ENCODE peak calls at places on chromosomes 2 and 18, in four cellular contexts. W is vagina, V is mesendoderm, I is BE2C. T is an unnamed sample.

GRCh38 chr2:144552821-144553220 is 32.9 kb upstream of the ZEB2 start:
- DNase-seq in W (no peak), V (no peak), I (no peak), T (no peak)

GRCh38 chr18:75418293-75418692 is 9.2 kb downstream of the SMIM21 start:
- DNase-seq in W (no peak), V (no peak), I (no peak), T (no peak)

GRCh38 chr18:7202119-7202680 is 28.7 kb upstream of the LRRC30 start:
- DNase-seq in W (no peak), V (no peak), I (no peak), T (no peak)

GRCh38 chr2:20604401-20604911 is 46.4 kb downstream of the HS1BP3 start:
- DNase-seq in W (no peak), V (no peak), I (peak), T (no peak)

GRCh38 chr2:38750011-38750792 is 959 bp downstream of the SRSF7 start:
- DNase-seq in W (no peak), V (no peak), I (peak), T (no peak)

GRCh38 chr18:12076424-12077140 is 17.1 kb upstream of the ANKRD62 start:
- DNase-seq in W (no peak), V (peak), I (no peak), T (no peak)

GRCh38 chr2:207227062-207227748 is 61.5 kb upstream of the KLF7 start:
- DNase-seq in W (no peak), V (peak), I (no peak), T (no peak)

GRCh38 chr18:55778731-55779460 is 190.9 kb upstream of the TCF4 start:
- DNase-seq in W (no peak), V (peak), I (no peak), T (no peak)

GRCh38 chr2:164910091-164910899 is 45.0 kb downstream of the SLC38A11 start:
- DNase-seq in W (no peak), V (peak), I (peak), T (no peak)

GRCh38 chr2:205170399-205170798 is 511.9 kb upstream of the NRP2 start:
- DNase-seq in W (no peak), V (peak), I (peak), T (no peak)

GRCh38 chr2:106293379-106293778 is 99.3 kb upstream of the UXS1 start:
- DNase-seq in W (no peak), V (no peak), I (no peak), T (no peak)

GRCh38 chr18:23337599-23338444 is 115.3 kb upstream of the RIOK3 start:
- DNase-seq in W (no peak), V (peak), I (peak), T (peak)

GRCh38 chr2:134137182-134137595 is 116.7 kb upstream of the MGAT5 start:
- DNase-seq in W (no peak), V (no peak), I (no peak), T (no peak)

GRCh38 chr2:150267651-150268415 is 219.6 kb downstream of the RND3 start:
- DNase-seq in W (no peak), V (peak), I (no peak), T (peak)

GRCh38 chr2:29632018-29632417 is 289.4 kb downstream of the ALK start:
- DNase-seq in W (no peak), V (no peak), I (no peak), T (no peak)

GRCh38 chr2:173997269-173997668 is 32.1 kb upstream of the SP3 start:
- DNase-seq in W (no peak), V (no peak), I (no peak), T (no peak)

GRCh38 chr2:196914867-196915465 is 11.5 kb downstream of the PGAP1 start:
- DNase-seq in W (no peak), V (no peak), I (no peak), T (no peak)

GRCh38 chr2:111178730-111179405 is 58.2 kb downstream of the BCL2L11 start:
- DNase-seq in W (no peak), V (no peak), I (no peak), T (no peak)

GRCh38 chr2:54274781-54275242 is 18.8 kb upstream of the TSPYL6 start:
- DNase-seq in W (no peak), V (no peak), I (no peak), T (no peak)

GRCh38 chr2:42917374-42918017 is 125.1 kb upstream of the HAAO start:
- DNase-seq in W (no peak), V (no peak), I (no peak), T (no peak)

GRCh38 chr2:200528228-200528627 is 2.2 kb downstream of the SGO2 start:
- DNase-seq in W (no peak), V (no peak), I (no peak), T (no peak)

GRCh38 chr2:223970343-223971128 is 13.3 kb downstream of the MRPL44 start:
- DNase-seq in W (no peak), V (peak), I (peak), T (peak)

GRCh38 chr2:150280255-150280654 is 207.2 kb downstream of the RND3 start:
- DNase-seq in W (no peak), V (no peak), I (no peak), T (no peak)

GRCh38 chr2:128037624-128038023 is 9.8 kb upstream of the SAP130 start:
- DNase-seq in W (no peak), V (no peak), I (no peak), T (no peak)

GRCh38 chr2:54432181-54433020 is 23.7 kb upstream of the SPTBN1 start:
- DNase-seq in W (no peak), V (no peak), I (no peak), T (no peak)

GRCh38 chr2:9127316-9127715 is 79.3 kb upstream of the ASAP2 start:
- DNase-seq in W (no peak), V (no peak), I (no peak), T (no peak)

GRCh38 chr18:67525328-67526110 is 9.0 kb upstream of the DSEL start:
- DNase-seq in W (no peak), V (peak), I (no peak), T (no peak)

GRCh38 chr2:21165350-21165749 is 41.6 kb downstream of the TDRD15 start:
- DNase-seq in W (no peak), V (no peak), I (no peak), T (no peak)

GRCh38 chr2:74991977-74992376 is 33.5 kb downstream of the POLE4 start:
- DNase-seq in W (no peak), V (peak), I (no peak), T (no peak)

GRCh38 chr18:23872701-23873550 is 141.6 kb upstream of the TTC39C start:
- DNase-seq in W (peak), V (no peak), I (no peak), T (no peak)

GRCh38 chr2:163701399-163702195 is 34.2 kb downstream of the FIGN start:
- DNase-seq in W (no peak), V (no peak), I (no peak), T (no peak)

GRCh38 chr2:68775272-68775847 is 40.7 kb downstream of the ARHGAP25 start:
- DNase-seq in W (no peak), V (no peak), I (no peak), T (no peak)

GRCh38 chr2:54604771-54605350 is 118.6 kb upstream of the EML6 start:
- DNase-seq in W (no peak), V (no peak), I (no peak), T (no peak)

GRCh38 chr2:73436019-73436418 is 50.4 kb downstream of the ALMS1 start:
- DNase-seq in W (no peak), V (no peak), I (no peak), T (no peak)

GRCh38 chr2:158269143-158269542 is 167.5 kb downstream of the UPP2 start:
- DNase-seq in W (no peak), V (no peak), I (no peak), T (no peak)

GRCh38 chr2:56170536-56170935 is 13.3 kb upstream of the CCDC85A start:
- DNase-seq in W (no peak), V (no peak), I (no peak), T (no peak)

GRCh38 chr2:235444101-235444597 is 49.7 kb upstream of the AGAP1 start:
- DNase-seq in W (no peak), V (peak), I (no peak), T (no peak)

GRCh38 chr2:113278073-113278811 is 479 bp downstream of the PAX8 start:
- DNase-seq in W (no peak), V (peak), I (no peak), T (no peak)

GRCh38 chr2:113276906-113277425 is 1.8 kb downstream of the PAX8 start:
- DNase-seq in W (no peak), V (peak), I (no peak), T (no peak)

GRCh38 chr2:113278812-113279139 is at the start of gene PAX8:
- DNase-seq in W (no peak), V (no peak), I (no peak), T (no peak)

GRCh38 chr2:113276216-113276905 is 2.4 kb downstream of the PAX8 start:
- DNase-seq in W (no peak), V (no peak), I (no peak), T (no peak)

DNA sequence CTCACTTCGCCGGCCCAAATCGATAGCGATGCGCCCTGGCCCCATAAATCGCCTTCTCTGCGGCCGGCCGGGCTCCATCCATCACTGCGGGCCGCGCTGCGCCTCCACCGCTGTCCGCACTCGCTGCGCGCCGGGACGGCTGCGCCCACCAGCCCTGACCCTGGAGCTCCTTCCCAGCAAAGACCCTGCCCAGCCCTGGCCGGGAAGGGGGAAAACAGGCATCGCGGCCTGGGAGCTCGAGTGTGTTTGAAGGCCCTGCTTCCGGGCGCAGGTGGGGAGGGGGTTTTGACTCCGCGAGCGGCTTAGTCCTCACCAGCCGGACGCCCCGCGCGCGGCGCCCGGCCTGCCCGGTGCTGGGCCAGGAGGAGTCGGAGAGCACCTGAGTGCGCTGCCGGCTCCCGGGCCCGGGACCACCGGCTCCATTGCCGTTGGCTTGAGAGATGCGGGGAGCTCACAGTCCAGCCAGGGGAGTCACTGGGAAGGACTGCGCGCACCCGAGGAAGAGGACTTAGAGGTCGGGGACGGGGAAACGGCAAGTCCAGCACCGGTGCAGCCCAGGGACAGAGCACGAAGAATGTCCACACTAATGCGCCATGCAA is 1.1 kb downstream of the PAX8 start:
- DNase-seq in W (no peak), V (peak), I (no peak), T (no peak)
- H3K4me3 ChIP-seq in W (no peak), V (peak), I (no peak), T (no peak)

DNA sequence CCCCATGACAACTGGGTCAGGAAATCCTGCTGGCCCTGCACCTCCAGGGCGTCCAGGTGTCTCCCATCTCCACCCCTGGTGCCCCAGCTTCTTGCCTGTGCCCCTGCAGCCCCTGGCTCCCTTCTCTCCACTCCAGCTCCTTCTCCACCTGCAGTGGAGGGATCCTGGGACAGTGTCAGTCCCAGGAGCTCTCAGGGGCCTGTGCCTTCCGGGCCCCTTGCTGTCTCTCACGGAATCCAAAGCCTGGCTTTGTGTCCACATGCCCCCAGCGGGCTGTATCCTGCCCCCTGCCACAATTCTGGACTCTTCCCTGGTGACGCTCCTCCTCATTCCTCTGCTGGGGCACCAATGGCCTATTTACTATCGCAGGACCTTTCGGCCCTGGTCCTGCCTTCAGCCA is 58.2 kb downstream of the MYT1L start:
- DNase-seq in W (no peak), V (no peak), I (no peak), T (no peak)
- H3K4me3 ChIP-seq in W (no peak), V (no peak), I (no peak), T (no peak)

GRCh38 chr2:28011322-28011737 is 120.8 kb downstream of the BABAM2 start:
- DNase-seq in W (no peak), V (no peak), I (no peak), T (no peak)

GRCh38 chr2:28004086-28004485 is 113.6 kb downstream of the BABAM2 start:
- DNase-seq in W (no peak), V (no peak), I (no peak), T (no peak)

GRCh38 chr2:28009732-28010131 is 119.2 kb downstream of the BABAM2 start:
- DNase-seq in W (no peak), V (no peak), I (peak), T (no peak)
- H3K4me3 ChIP-seq in W (no peak), V (no peak), I (no peak), T (no peak)

GRCh38 chr18:13611616-13612110 is 114.7 kb downstream of the FAM210A start:
- DNase-seq in W (no peak), V (peak), I (no peak), T (peak)

GRCh38 chr18:13611058-13611615 is 115.2 kb downstream of the FAM210A start:
- DNase-seq in W (no peak), V (peak), I (no peak), T (no peak)

GRCh38 chr18:13613099-13613498 is 113.3 kb downstream of the FAM210A start:
- DNase-seq in W (no peak), V (no peak), I (no peak), T (no peak)

GRCh38 chr18:13613591-13614317 is 112.6 kb downstream of the FAM210A start:
- DNase-seq in W (no peak), V (no peak), I (no peak), T (no peak)

GRCh38 chr18:13612111-13612997 is 114.0 kb downstream of the FAM210A start:
- DNase-seq in W (no peak), V (peak), I (peak), T (no peak)
- H3K4me3 ChIP-seq in W (peak), V (no peak), I (peak), T (peak)

GRCh38 chr2:130152816-130153595 is 8.1 kb upstream of the CCDC74B start:
- DNase-seq in W (no peak), V (no peak), I (no peak), T (no peak)

GRCh38 chr2:130154773-130155765 is 10.2 kb upstream of the CCDC74B start:
- DNase-seq in W (no peak), V (no peak), I (no peak), T (no peak)

GRCh38 chr2:130158631-130159030 is 13.7 kb upstream of the CCDC74B start:
- DNase-seq in W (no peak), V (no peak), I (no peak), T (no peak)

DNA sequence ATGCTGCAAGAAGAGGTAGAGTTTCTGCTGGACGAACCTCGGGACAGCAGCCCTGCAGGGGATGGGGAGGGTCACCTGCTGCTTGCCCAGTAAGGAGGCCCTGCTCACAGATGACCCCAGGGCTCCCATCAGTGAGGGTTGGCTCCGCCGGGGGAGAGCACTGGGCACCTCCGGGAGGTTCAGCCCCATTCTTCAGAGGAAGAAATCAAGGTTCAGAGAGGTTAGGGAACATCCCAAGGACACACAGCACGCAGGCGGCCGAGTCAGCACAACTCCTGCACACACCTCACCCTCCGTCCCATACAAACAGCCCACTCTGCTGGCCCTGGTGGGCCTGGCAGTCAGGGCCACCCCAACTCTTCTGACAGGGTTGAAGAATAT is 11.7 kb upstream of the CCDC74B start:
- DNase-seq in W (no peak), V (no peak), I (no peak), T (no peak)
- H3K4me3 ChIP-seq in W (no peak), V (no peak), I (no peak), T (no peak)

GRCh38 chr2:61179701-61180639 is 18.0 kb downstream of the C2orf74 start:
- DNase-seq in W (no peak), V (no peak), I (peak), T (peak)
- H3K4me3 ChIP-seq in W (no peak), V (no peak), I (no peak), T (no peak)

GRCh38 chr18:13372405-13372995 is 153.9 kb downstream of the LDLRAD4 start:
- DNase-seq in W (no peak), V (no peak), I (no peak), T (no peak)

GRCh38 chr18:13374096-13374467 is 155.5 kb downstream of the LDLRAD4 start:
- DNase-seq in W (no peak), V (no peak), I (no peak), T (no peak)

GRCh38 chr18:13370995-13371625 is 152.6 kb downstream of the LDLRAD4 start:
- DNase-seq in W (no peak), V (no peak), I (no peak), T (no peak)

GRCh38 chr18:13369756-13370510 is 151.4 kb downstream of the LDLRAD4 start:
- DNase-seq in W (no peak), V (no peak), I (peak), T (no peak)

DNA sequence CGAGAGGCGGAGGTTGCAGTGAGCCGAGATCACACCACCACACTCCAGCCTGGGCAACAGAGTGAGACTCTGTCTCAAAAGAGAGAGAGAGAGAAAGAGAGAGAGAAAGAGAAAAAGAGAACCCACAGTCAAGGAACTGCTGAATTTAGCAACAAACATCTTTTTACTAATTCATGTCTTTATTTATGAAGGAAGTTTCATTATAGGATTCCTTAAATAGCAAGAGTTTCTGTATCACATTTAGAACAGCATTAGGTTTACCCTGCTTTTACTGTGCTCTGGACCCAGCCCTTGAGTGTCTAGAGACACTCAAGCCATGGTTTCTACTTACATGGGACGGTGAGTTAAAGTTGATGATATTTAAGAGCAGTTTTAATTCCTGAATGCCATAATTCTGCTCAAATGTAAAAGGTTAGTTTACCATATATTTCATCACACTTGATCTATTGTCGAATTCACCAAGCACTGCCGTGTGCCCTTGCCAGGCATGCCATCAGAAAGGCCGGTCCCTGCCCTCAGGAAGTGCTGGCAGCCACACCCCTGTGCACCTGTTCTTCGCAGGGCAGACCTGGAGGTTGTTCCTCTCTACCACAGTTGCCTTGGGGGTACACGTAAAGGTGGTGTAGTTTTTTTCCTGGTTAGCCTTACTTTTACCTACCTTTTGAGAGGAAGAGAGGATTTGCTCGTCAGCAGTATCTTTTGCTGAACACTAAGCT is 153.3 kb downstream of the LDLRAD4 start:
- DNase-seq in W (no peak), V (no peak), I (no peak), T (no peak)
- H3K4me3 ChIP-seq in W (no peak), V (no peak), I (no peak), T (no peak)

DNA sequence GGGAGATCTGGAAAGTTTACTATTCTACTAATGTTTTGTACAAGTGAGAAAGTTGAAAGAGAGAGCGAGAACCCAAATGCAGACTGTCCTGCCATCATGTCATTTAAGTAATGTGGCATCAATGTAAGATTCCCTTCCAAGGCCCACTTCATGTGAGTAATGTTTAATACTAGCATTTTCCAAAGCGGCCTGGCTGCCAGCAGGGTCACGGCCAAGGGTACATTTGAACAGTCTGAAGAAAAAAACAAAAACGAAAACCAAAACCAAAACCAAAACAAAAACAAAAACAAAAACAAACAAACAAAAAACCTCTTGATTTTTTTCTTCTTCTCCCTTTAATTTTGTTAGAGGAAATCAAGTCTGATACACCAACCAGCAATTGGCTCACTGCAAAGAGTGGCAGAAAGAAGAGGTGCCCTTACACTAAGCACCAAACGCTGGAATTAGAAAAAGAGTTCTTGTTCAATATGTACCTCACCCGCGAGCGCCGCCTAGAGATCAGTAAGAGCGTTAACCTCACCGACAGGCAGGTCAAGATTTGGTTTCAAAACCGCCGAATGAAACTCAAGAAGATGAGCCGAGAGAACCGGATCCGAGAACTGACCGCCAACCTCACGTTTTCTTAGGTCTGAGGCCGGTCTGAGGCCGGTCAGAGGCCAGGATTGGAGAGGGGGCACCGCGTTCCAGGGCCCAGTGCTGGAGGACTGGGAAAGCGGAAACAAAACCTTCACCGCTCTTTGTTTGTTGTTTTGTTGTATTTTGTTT is 2.2 kb downstream of the HOXD10 start:
- DNase-seq in W (no peak), V (peak), I (peak), T (peak)
- H3K4me3 ChIP-seq in W (peak), V (no peak), I (peak), T (peak)